ENCODE peak calls at places on chromosomes 11 and 22, in ten cellular contexts. S, U, A, P, H, V, O, E, B and F are unnamed samples.

GRCh38 chr11:33674035-33674814 is 26.4 kb downstream of the C11orf91 start:
- DNase-seq in U (no peak), H (no peak), V (no peak), E (no peak), S (no peak), O (no peak), A (no peak), P (no peak), B (no peak), F (no peak)

GRCh38 chr11:23620617-23621016 is 760.3 kb upstream of the CCDC179 start:
- DNase-seq in E (no peak), O (no peak), P (no peak), B (no peak), S (no peak), H (no peak), A (no peak), V (no peak), U (no peak), F (no peak)

GRCh38 chr11:69311767-69312385 is 17.9 kb downstream of the MYEOV start:
- DNase-seq in U (no peak), H (no peak), O (no peak), A (no peak), S (no peak), B (no peak), V (no peak), P (no peak), E (no peak), F (no peak)

GRCh38 chr22:29635734-29636357 is 32.4 kb downstream of the NF2 start:
- DNase-seq in B (no peak), S (no peak), V (peak; percentile 51), U (no peak), A (peak; percentile 34), H (peak; percentile 75), O (no peak), P (no peak), E (no peak), F (no peak)

GRCh38 chr22:22408731-22409696 is 99.5 kb downstream of the ZNF280B start:
- DNase-seq in B (no peak), V (peak; percentile 63), H (peak; percentile 73), E (no peak), S (no peak), A (peak; percentile 33), O (peak; percentile 57), P (no peak), U (peak; percentile 20), F (no peak)

GRCh38 chr11:30481385-30481784 is 104.8 kb downstream of the MPPED2 start:
- DNase-seq in U (no peak), B (no peak), S (no peak), H (no peak), O (no peak), P (no peak), V (peak; percentile 57), A (no peak), E (no peak), F (no peak)

GRCh38 chr11:1510928-1511327 is 24.3 kb upstream of the MOB2 start:
- DNase-seq in E (no peak), H (no peak), U (no peak), V (no peak), A (no peak), P (no peak), S (no peak), O (no peak), B (no peak), F (no peak)

GRCh38 chr11:76577199-76577920 is 93.2 kb downstream of the LRRC32 start:
- DNase-seq in P (no peak), O (no peak), H (no peak), E (no peak), U (no peak), B (no peak), V (no peak), S (no peak), A (no peak), F (no peak)

GRCh38 chr11:72321381-72321996 is 77.5 kb upstream of the PHOX2A start:
- DNase-seq in V (no peak), H (no peak), B (no peak), P (no peak), A (no peak), O (no peak), S (no peak), U (no peak), E (no peak), F (no peak)

GRCh38 chr11:110000045-110000502 is 93.1 kb upstream of the ZC3H12C start:
- DNase-seq in S (no peak), B (no peak), E (no peak), P (no peak), O (no peak), V (no peak), H (peak; percentile 61), U (no peak), A (peak; percentile 23), F (no peak)

DNA sequence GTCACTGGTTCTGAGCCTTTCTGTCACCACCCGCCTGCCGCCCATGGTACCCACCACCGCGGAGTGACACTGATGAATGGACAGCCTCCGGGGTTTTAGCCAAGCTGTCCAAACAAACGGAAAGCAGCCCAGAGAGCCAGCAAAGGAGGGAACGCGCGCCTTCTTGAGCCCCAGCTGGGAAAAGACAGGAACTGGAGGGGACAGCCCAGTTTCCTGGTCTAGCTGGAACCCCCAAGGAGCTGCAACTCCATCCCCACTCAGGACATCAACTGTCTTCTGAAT is 33.8 kb downstream of the SHISAL1 start:
- DNase-seq in P (no peak), S (no peak), O (no peak), E (no peak), U (no peak), H (no peak), V (no peak), B (no peak), A (no peak), F (peak; percentile 50)
- H3K27ac ChIP-seq in P (no peak overlapping the region), S (no peak overlapping the region), O (no peak overlapping the region), E (no peak overlapping the region), U (no peak overlapping the region), H (no peak overlapping the region), V (no peak overlapping the region), B (no peak overlapping the region), A (no peak overlapping the region), F (no peak overlapping the region)

GRCh38 chr22:49020314-49020713 is 807.4 kb downstream of the BRD1 start:
- DNase-seq in E (no peak), U (no peak), V (no peak), P (peak; percentile 14), A (no peak), B (no peak), S (no peak), O (no peak), H (no peak), F (no peak)
- H3K9me3 ChIP-seq in E (no peaks in the 10 kb centered on the region), U (no peaks in the 10 kb centered on the region), V (no peaks in the 10 kb centered on the region), P (no peaks in the 10 kb centered on the region), A (no peaks in the 10 kb centered on the region), B (no peaks in the 10 kb centered on the region), S (no peaks in the 10 kb centered on the region), O (no peaks in the 10 kb centered on the region), H (no peaks in the 10 kb centered on the region), F (no peaks in the 10 kb centered on the region)

GRCh38 chr11:61026121-61027031 is 54.9 kb downstream of the CD6 start:
- DNase-seq in H (no peak), U (no peak), B (no peak), S (peak; percentile 52), P (no peak), V (no peak), E (no peak), O (no peak), A (no peak), F (no peak)
- H3K27ac ChIP-seq in H (no peak overlapping the region), U (peak overlapping the region; percentile 50), B (no peak overlapping the region), S (peak overlapping the region; percentile 84), P (peak overlapping the region; percentile 31), V (no peak overlapping the region), E (no peak overlapping the region), O (no peak overlapping the region), A (no peak overlapping the region), F (no peak overlapping the region)

DNA sequence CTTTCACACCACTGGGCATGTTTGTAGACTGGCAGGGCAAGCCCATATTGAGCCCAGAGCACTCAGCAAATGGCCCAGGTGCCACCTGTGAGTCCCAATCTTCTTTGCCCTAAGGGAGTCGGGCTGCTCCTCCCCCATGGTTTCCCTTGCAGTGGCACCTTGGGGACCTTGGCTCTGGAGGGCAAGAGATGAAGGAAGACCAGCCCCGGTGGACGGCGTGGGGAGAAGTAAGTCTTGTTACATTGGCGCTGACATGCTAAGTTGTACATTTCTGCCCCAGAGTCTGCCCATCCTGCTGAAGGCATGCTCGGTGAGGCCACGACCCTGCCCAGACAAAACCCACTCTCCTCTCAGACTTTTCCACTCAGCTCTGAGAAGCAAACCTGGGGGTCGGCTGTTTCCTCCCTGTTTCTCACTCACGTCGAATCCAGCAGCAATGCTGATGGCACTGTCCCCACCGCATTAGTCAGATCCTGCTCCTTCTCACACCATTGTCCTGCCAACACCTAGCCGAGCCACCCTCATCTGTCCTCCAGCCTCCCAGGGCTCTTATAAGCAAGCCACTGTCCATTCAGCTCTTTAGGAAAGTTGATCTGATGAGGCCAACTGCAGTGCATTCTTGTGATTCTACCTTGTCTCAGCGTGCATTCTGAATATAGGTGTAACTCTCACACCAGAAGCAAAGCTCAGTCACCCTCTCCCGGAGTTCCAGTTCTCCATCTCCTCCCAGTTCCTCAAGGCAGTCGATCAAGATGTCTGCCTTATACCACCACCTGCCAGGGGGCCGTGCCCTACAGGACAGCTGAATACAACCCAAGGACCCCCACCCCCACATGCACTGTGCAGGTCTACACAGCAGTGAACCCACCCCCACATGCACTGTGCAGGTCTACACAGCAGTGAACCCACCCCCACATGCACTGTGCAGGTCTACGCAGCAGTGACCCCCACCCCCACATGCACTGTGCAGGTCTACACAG is 827.1 kb downstream of the TBC1D22A start:
- DNase-seq in H (no peak), P (no peak), A (no peak), E (no peak), O (no peak), V (no peak), S (no peak), U (no peak), B (peak; percentile 17), F (no peak)
- H3K9me3 ChIP-seq in H (no peaks in the 10 kb centered on the region), P (peaks cover under 1% of the 10 kb centered on the region), A (no peaks in the 10 kb centered on the region), E (no peaks in the 10 kb centered on the region), O (peaks cover 81% of the 10 kb centered on the region), V (peaks cover 10% of the 10 kb centered on the region), S (no peaks in the 10 kb centered on the region), U (no peaks in the 10 kb centered on the region), B (no peaks in the 10 kb centered on the region), F (no peaks in the 10 kb centered on the region)

GRCh38 chr11:123904932-123905331 is 3.0 kb downstream of the OR8D4 start:
- DNase-seq in S (no peak), H (no peak), B (no peak), V (no peak), O (no peak), U (no peak), E (no peak), P (no peak), A (no peak), F (no peak)

GRCh38 chr11:123899792-123900191 is 2.2 kb upstream of the OR8D4 start:
- DNase-seq in P (no peak), B (no peak), U (no peak), V (no peak), A (no peak), H (no peak), S (no peak), E (no peak), O (no peak), F (peak; percentile 17)

GRCh38 chr11:123901867-123902266 is at the start of gene OR8D4:
- DNase-seq in O (no peak), U (no peak), V (no peak), P (no peak), B (no peak), H (no peak), A (no peak), S (no peak), E (no peak), F (no peak)

GRCh38 chr11:123903932-123904331 is 2.0 kb downstream of the OR8D4 start:
- DNase-seq in U (no peak), E (no peak), S (no peak), O (no peak), A (no peak), V (no peak), H (no peak), P (no peak), B (no peak), F (no peak)
- H3K27ac ChIP-seq in U (no peak overlapping the region), E (no peak overlapping the region), S (no peak overlapping the region), O (no peak overlapping the region), A (no peak overlapping the region), V (no peak overlapping the region), H (no peak overlapping the region), P (no peak overlapping the region), B (no peak overlapping the region), F (no peak overlapping the region)